ENCODE peak calls at places on chromosome 10, in nine cellular contexts. P is testis, N is adrenal gland, R is A549, T is stomach, I is H1, W is uterus, M is heart left ventricle, C is suprapubic skin. J is an unnamed sample.

GRCh38 chr10:132434405-132435005 is 37.5 kb downstream of the PWWP2B start:
- DNase-seq in W (no peak), I (no peak), M (no peak), C (no peak), R (no peak), P (no peak), T (no peak), N (no peak), J (no peak)

GRCh38 chr10:25080880-25081581 is 64.6 kb downstream of the THNSL1 start:
- DNase-seq in M (peak), W (peak), I (peak), P (peak), C (peak), R (peak), T (peak), N (peak), J (peak)

GRCh38 chr10:98244586-98244985 is 23.4 kb downstream of the LOXL4 start:
- DNase-seq in T (no peak), I (no peak), N (no peak), R (no peak), M (no peak), P (no peak), W (no peak), C (no peak), J (no peak)

GRCh38 chr10:110960333-110960712 is 40.9 kb downstream of the SHOC2 start:
- DNase-seq in R (no peak), N (no peak), I (no peak), M (no peak), P (no peak), W (no peak), C (no peak), T (no peak), J (no peak)

GRCh38 chr10:67695555-67695954 is 440 bp downstream of the CTNNA3 start:
- DNase-seq in P (peak), R (no peak), N (no peak), I (no peak), T (no peak), M (no peak), W (no peak), C (no peak), J (no peak)

GRCh38 chr10:56646301-56646700 is 285.2 kb upstream of the ZWINT start:
- DNase-seq in N (no peak), P (no peak), W (no peak), M (no peak), T (no peak), R (no peak), I (no peak), C (no peak), J (no peak)

GRCh38 chr10:124495176-124495575 is 33.6 kb downstream of the LHPP start:
- DNase-seq in I (no peak), M (no peak), N (no peak), W (no peak), P (no peak), T (no peak), C (no peak), R (no peak), J (no peak)

GRCh38 chr10:9096288-9096687 is 1041.8 kb downstream of the GATA3 start:
- DNase-seq in M (no peak), P (no peak), I (no peak), W (no peak), C (no peak), T (no peak), N (no peak), R (no peak), J (no peak)

GRCh38 chr10:113533801-113534200 is 19.1 kb upstream of the HABP2 start:
- DNase-seq in W (no peak), T (no peak), P (no peak), N (no peak), M (no peak), I (no peak), C (no peak), R (no peak), J (no peak)

GRCh38 chr10:113532724-113533123 is 20.1 kb upstream of the HABP2 start:
- DNase-seq in R (no peak), C (peak), P (no peak), M (no peak), W (no peak), T (no peak), I (no peak), N (no peak), J (no peak)

GRCh38 chr10:113538131-113538530 is 14.7 kb upstream of the HABP2 start:
- DNase-seq in T (no peak), I (no peak), N (no peak), P (no peak), M (no peak), C (no peak), W (no peak), R (no peak), J (no peak)

GRCh38 chr10:113530476-113530875 is 22.4 kb upstream of the HABP2 start:
- DNase-seq in M (no peak), R (no peak), N (no peak), T (peak), I (no peak), C (peak), P (no peak), W (no peak), J (no peak)

DNA sequence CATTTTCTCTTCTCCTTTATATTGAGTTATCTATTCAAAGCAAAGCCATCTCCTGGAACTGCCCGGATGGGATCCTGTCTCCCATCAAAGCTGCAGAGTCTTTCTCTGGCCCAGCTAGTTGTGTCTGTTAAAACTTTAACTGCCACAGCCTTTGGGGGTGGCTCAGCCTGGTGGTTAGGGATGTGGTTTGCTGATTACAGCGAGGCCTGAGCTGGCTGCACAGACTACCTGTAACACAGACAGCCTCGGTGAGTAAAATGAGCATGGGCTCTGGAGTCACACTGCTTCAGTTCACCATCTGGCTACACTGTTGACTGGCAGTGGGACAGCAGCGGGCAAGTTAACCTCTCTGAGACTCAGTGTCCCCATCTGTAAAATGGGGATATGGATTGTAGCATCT is 18.4 kb upstream of the HABP2 start:
- DNase-seq in N (no peak), C (no peak), P (no peak), I (no peak), W (no peak), M (no peak), R (no peak), T (no peak), J (no peak)
- TF ChIP-seq POLR2A in N (no peak), C (no peak), P (no peak), I (no peak), W (no peak), M (no peak), R (no peak), T (no peak), J (no peak)

DNA sequence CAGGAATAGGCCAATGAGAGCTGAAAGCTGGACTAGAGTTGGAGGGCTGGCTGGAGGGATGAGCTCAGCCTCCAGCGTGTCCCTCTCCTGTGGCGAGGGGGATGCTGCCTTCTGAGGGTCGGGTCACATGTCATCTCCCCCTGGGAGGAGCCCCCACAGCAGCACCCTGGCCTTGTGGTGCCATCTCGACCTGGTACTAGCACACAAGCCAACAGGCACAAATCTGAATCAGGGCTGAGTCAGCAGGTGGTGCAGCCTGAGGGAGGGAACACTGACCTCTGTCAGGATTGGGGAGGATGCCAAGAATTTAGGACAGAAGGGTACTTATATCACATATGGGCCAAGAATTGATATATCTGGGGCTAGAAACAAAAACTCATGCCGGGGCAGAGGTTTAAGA is 280.4 kb downstream of the CELF2 start:
- DNase-seq in P (no peak), R (no peak), M (no peak), N (no peak), W (no peak), I (no peak), C (no peak), T (no peak), J (no peak)
- TF ChIP-seq POLR2A in P (no peak), R (no peak), M (no peak), N (no peak), W (no peak), I (no peak), C (no peak), T (no peak), J (no peak)

GRCh38 chr10:120511165-120511564 is 54.1 kb downstream of the PLPP4 start:
- DNase-seq in W (no peak), C (no peak), P (no peak), N (no peak), T (no peak), I (no peak), R (no peak), M (no peak), J (no peak)

GRCh38 chr10:120513307-120513706 is 56.3 kb downstream of the PLPP4 start:
- DNase-seq in I (no peak), T (no peak), W (no peak), C (no peak), N (no peak), R (no peak), M (no peak), P (no peak), J (no peak)

GRCh38 chr10:120516426-120516825 is 59.4 kb downstream of the PLPP4 start:
- DNase-seq in N (no peak), T (no peak), W (no peak), I (no peak), C (no peak), R (no peak), M (no peak), P (no peak), J (no peak)

GRCh38 chr10:120514959-120515358 is 57.9 kb downstream of the PLPP4 start:
- DNase-seq in N (no peak), I (no peak), M (no peak), T (no peak), C (no peak), P (no peak), R (no peak), W (no peak), J (no peak)

GRCh38 chr10:120514035-120514620 is 57.1 kb downstream of the PLPP4 start:
- DNase-seq in W (no peak), M (no peak), N (peak), I (peak), P (peak), C (no peak), R (no peak), T (no peak), J (peak)
- TF ChIP-seq POLR2A in W (no peak), M (no peak), N (no peak), I (no peak), P (no peak), C (no peak), R (no peak), T (no peak), J (no peak)

DNA sequence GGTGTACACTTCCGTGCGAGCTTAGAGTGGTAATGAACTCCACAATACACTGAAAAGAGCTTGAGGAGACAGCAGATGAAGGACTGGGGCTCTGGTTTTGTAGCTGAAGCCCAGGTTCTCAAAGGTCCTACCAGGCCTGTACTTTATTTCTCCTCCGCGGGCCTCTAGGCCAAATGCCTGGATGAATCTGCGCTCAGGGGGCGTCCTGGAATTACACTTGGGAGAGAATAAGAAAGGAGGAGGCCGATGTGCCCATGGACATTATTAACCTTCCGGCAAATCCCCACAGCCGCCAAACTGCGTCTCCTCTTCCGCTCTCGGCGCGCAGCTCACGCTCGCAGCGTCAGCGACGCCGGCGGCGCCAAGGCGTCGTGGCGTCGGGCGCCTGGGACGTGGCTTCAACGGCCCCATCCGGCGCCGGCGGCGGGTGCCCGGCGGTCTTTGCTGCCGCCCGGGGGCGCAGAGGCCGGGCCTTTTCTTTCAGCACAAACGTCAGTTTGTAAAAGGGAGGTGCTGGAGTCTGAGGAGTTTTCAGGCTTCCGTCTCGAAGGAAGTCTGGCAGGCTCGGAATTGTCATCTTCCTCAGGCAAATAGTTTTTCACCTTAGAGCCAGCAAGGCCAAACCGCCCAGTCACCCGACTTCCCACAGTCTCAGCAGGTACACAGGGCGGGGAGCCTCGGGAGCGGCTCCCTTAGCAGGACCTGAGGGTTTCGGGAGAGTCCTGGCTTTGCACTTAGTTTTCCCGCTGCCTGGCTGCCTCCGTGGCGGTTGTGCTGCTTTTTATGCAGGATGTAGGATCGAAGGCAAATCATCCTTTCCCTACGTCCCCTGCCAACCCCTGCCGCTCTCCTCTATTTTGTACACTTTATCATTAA is at the start of gene CCDC7:
- DNase-seq in R (peak), M (peak), W (peak), T (peak), N (peak), C (peak), I (peak), P (peak), J (peak)
- TF ChIP-seq POLR2A in R (peak), M (no peak), W (peak), T (no peak), N (peak), C (peak), I (peak), P (no peak), J (peak)

GRCh38 chr10:7471720-7472367 is 61.0 kb upstream of the SFMBT2 start:
- DNase-seq in N (no peak), W (no peak), C (no peak), T (no peak), I (no peak), P (no peak), M (no peak), R (no peak), J (peak)
- TF ChIP-seq POLR2A in N (no peak), W (no peak), C (no peak), T (no peak), I (no peak), P (no peak), M (no peak), R (no peak), J (no peak)

DNA sequence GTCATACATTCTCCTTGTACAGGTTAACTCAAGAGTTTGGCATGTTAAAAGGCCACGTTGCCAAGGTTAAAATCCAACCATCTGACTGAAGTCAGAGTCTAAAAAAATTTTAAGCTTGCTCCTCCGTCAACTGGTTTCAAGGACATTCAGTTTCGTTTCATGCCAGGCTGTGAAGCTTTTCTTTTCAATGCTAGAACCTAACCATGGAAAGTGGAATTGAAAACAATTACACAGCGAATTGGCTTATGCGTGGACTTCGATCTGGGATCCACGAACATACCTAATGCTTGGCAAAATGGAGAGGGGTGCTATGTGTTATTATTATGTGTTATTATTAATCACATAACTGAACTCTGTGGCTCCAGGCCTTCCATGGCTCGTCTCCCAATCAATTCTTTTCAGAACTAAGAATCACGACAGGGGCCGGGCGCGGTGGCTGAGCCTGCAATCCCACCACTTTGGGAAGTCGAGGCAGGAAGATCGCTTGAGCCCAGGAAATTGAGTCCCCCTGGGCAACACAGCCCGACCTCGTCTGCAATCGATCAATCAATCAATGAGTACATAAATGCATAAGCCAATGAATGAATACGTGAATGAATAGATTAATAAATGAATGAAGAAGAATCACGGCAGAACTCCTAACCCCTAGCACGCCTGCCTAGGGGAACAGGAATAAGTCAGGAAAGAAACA is 785 bp upstream of the ARL5B start:
- DNase-seq in M (no peak), R (no peak), W (peak), P (peak), I (no peak), C (no peak), N (peak), T (no peak), J (peak)
- TF ChIP-seq POLR2A in M (no peak), R (no peak), W (no peak), P (no peak), I (no peak), C (no peak), N (peak), T (no peak), J (no peak)

GRCh38 chr10:11805792-11806191 is 17.4 kb upstream of the PROSER2 start:
- DNase-seq in M (no peak), I (no peak), W (no peak), P (no peak), T (no peak), N (no peak), R (no peak), C (no peak), J (no peak)
- TF ChIP-seq POLR2A in M (no peak), I (no peak), W (no peak), P (no peak), T (no peak), N (no peak), R (no peak), C (no peak), J (no peak)

GRCh38 chr10:69087600-69088470 is at the start of gene SRGN:
- DNase-seq in C (peak), R (peak), T (peak), M (peak), I (no peak), N (peak), W (peak), P (peak), J (peak)

GRCh38 chr10:69088801-69089501 is 1.0 kb downstream of the SRGN start:
- DNase-seq in C (no peak), M (no peak), I (no peak), W (no peak), R (peak), P (no peak), T (no peak), N (no peak), J (no peak)

GRCh38 chr10:69090687-69091450 is 3.0 kb downstream of the SRGN start:
- DNase-seq in N (no peak), P (no peak), T (no peak), M (no peak), W (no peak), I (no peak), C (no peak), R (no peak), J (no peak)

GRCh38 chr10:69088471-69088769 is 517 bp downstream of the SRGN start:
- DNase-seq in C (no peak), R (no peak), N (no peak), T (no peak), W (no peak), P (no peak), I (no peak), M (no peak), J (no peak)

DNA sequence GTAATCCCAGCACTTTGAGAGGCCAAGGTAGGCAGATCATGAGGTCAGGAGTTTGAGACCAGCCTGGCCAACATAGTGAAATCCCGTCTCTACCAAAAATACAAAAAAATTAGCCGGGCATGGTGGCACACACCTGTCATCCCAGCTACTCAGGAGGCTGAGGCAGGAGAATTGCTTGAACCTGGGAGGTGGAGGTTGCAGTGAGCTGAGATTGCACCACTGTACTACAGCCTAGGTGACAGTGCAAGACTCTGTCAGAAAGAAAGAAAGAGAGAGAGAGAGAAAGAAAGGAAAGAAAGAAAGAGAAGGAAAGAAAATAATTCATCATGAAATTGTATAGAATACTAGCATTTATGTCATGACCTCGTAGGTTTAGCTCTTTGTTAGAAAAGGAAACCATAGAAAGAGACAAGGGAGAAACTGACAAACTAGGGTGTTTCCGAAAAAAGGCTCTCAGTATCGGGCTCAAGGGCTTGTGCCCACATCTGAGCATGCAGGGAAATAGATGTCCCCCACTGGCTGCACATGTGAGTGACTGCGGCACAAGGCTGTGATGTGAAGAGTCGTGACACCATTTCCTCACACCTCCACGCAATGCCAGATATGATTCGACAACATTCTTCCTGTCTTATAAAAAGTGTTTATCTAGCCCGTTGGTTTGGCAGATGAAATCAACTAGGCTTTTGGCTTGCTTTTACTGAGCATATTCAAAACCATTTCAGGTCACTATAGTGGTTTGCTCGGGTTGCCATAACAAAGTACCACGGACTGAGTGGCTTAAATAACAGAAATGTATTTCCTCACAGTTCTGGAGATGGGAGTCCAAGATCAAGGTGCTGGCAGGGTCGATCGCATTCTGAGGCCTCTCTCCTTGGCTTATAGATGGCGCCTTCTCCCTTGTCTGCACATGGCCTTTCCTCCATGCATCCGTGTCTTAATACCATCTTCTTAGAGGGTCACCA is 2.0 kb downstream of the SRGN start:
- DNase-seq in R (no peak), P (no peak), I (no peak), C (no peak), T (peak), N (no peak), W (no peak), M (no peak), J (peak)
- TF ChIP-seq POLR2A in R (no peak), P (no peak), I (no peak), C (no peak), T (no peak), N (no peak), W (no peak), M (no peak), J (peak)

DNA sequence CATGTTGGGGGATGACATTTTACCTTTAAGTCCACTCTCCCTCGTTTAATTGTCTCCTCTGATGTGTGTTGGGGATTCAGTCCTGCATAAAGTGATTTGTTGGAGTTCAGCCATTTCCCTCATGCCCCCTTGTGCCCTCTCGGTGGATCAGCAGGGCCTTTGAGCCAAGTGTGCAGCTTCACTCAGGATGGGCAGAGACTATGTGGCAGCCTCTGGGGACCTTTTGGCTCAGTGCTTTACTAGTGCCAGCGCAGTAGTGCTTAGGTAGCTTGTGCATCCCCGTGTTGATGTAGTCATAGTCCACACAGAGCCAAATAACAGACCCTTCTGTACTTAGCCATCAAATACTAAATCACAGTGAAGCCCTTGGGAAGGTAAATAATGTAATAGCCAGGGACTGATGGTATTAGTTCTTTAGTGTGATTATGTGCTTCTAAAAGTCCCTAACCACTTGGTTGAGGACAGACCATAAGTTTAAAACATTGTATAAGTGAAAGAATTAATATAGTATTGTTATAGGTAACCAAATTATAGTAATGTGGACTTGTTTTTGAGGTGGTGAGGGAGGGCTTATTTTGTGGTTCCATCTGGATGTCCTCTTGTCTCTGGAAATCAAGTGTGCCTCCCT is 11.4 kb downstream of the BUB3 start:
- DNase-seq in M (no peak), N (no peak), R (no peak), C (no peak), T (no peak), W (no peak), I (no peak), P (no peak), J (no peak)
- TF ChIP-seq POLR2A in M (no peak), N (no peak), R (no peak), C (no peak), T (no peak), W (no peak), I (no peak), P (no peak), J (no peak)